ENCODE peak calls at places on chromosomes 12 and 14, in seven cellular contexts. W is HL-60, G is amniotic stem cell, M is mesothelial cell of epicardium, O is GM03348, P is HEK293T, K is pancreas. H is an unnamed sample.

GRCh38 chr12:64522807-64523206 is 70.9 kb downstream of the TBK1 start:
- DNase-seq in W (no peak), G (no peak), M (no peak), O (peak), P (no peak), K (no peak), H (no peak)

GRCh38 chr14:50875359-50876090 is 3.7 kb downstream of the ABHD12B start:
- DNase-seq in W (no peak), G (no peak), M (no peak), O (peak), P (no peak), K (no peak), H (no peak)

GRCh38 chr12:39125580-39125979 is 220.2 kb upstream of the CPNE8 start:
- DNase-seq in W (no peak), G (no peak), M (no peak), O (no peak), P (no peak), K (no peak), H (no peak)

GRCh38 chr12:92928431-92928961 is 599 bp downstream of the EEA1 start:
- DNase-seq in W (peak), G (peak), M (no peak), O (peak), P (peak), K (peak), H (peak)

GRCh38 chr12:106291342-106291741 is 11.2 kb upstream of the TCP11L2 start:
- DNase-seq in W (no peak), G (no peak), M (no peak), O (no peak), P (no peak), K (no peak), H (no peak)

GRCh38 chr12:91216871-91217270 is 34.3 kb upstream of the DCN start:
- DNase-seq in W (no peak), G (no peak), M (no peak), O (no peak), P (no peak), K (no peak), H (no peak)

GRCh38 chr12:100718212-100718611 is 76.4 kb upstream of the ANO4 start:
- DNase-seq in W (no peak), G (no peak), M (no peak), O (peak), P (no peak), K (no peak), H (no peak)

GRCh38 chr14:89137514-89138163 is 279.4 kb downstream of the FOXN3 start:
- DNase-seq in W (no peak), G (peak), M (no peak), O (peak), P (no peak), K (peak), H (peak)

GRCh38 chr12:93839076-93839475 is 161.9 kb downstream of the CRADD start:
- DNase-seq in W (no peak), G (no peak), M (no peak), O (no peak), P (no peak), K (no peak), H (no peak)

GRCh38 chr14:80477388-80478160 is 266.3 kb upstream of the DIO2 start:
- DNase-seq in W (no peak), G (no peak), M (no peak), O (peak), P (no peak), K (no peak), H (no peak)

GRCh38 chr12:22990501-22990900 is 365.5 kb downstream of the ETNK1 start:
- DNase-seq in W (no peak), G (no peak), M (no peak), O (no peak), P (no peak), K (no peak), H (no peak)

GRCh38 chr12:120736404-120737331 is 11.0 kb downstream of the ACADS start:
- DNase-seq in W (no peak), G (no peak), M (no peak), O (no peak), P (no peak), K (no peak), H (no peak)

H was measured in A549.